ENCODE peak calls at places on chromosomes 1 and 21, in seven cellular contexts. N is colonic mucosa, F is retinal pigment epithelial cell, H is GM23338, T is ELF-1, B is breast epithelium, P is T-helper 1 cell. U is an unnamed sample.

GRCh38 chr1:56522680-56523079 is 56.7 kb downstream of the PLPP3 start:
- DNase-seq in B (no peak), F (no peak), N (no peak), P (no peak), T (no peak), H (no peak), U (peak)

GRCh38 chr21:37017951-37018679 is 11.6 kb downstream of the RIPPLY3 start:
- DNase-seq in F (no peak), P (no peak), B (no peak), H (no peak), N (no peak), T (no peak), U (no peak)

GRCh38 chr21:28439246-28439645 is 553.4 kb downstream of the LTN1 start:
- DNase-seq in F (no peak), T (no peak), H (no peak), N (no peak), B (no peak), P (no peak), U (no peak)

GRCh38 chr1:93814059-93814794 is 64.8 kb downstream of the DNTTIP2 start:
- DNase-seq in B (peak), T (peak), N (peak), H (peak), P (no peak), F (no peak), U (no peak)

GRCh38 chr1:36522461-36523229 is 39.9 kb upstream of the CSF3R start:
- DNase-seq in T (no peak), N (no peak), H (no peak), B (no peak), F (no peak), P (no peak), U (no peak)

GRCh38 chr1:3604997-3605823 is 6.1 kb downstream of the MEGF6 start:
- DNase-seq in T (no peak), H (no peak), F (no peak), N (no peak), B (no peak), P (no peak), U (no peak)

GRCh38 chr1:51237714-51238403 is 1.8 kb downstream of the RNF11 start:
- DNase-seq in H (peak), B (no peak), N (peak), F (no peak), T (peak), P (no peak), U (no peak)

GRCh38 chr1:31010081-31010989 is 55.2 kb downstream of the PUM1 start:
- DNase-seq in H (no peak), P (no peak), F (peak), B (no peak), T (no peak), N (no peak), U (no peak)

GRCh38 chr1:48758976-48759375 is 17.7 kb downstream of the BEND5 start:
- DNase-seq in P (no peak), H (no peak), F (no peak), N (no peak), B (no peak), T (no peak), U (peak)

GRCh38 chr1:193406901-193407300 is 220.5 kb upstream of the B3GALT2 start:
- DNase-seq in P (no peak), N (peak), F (peak), H (peak), B (no peak), T (no peak), U (no peak)

GRCh38 chr1:237756304-237756967 is 134.3 kb downstream of the ZP4 start:
- DNase-seq in F (no peak), N (no peak), H (no peak), T (no peak), P (no peak), B (no peak), U (no peak)

GRCh38 chr1:219541946-219542345 is 71.0 kb downstream of the ZC3H11B start:
- DNase-seq in T (no peak), B (no peak), F (no peak), P (no peak), N (no peak), H (no peak), U (no peak)

GRCh38 chr1:51063121-51063520 is 38.9 kb upstream of the C1orf185 start:
- DNase-seq in T (no peak), B (no peak), H (no peak), N (no peak), P (no peak), F (peak), U (no peak)

GRCh38 chr1:9749361-9749760 is 74.4 kb downstream of the CLSTN1 start:
- DNase-seq in T (no peak), P (no peak), F (no peak), B (no peak), H (no peak), N (no peak), U (no peak)

GRCh38 chr1:29213055-29213454 is 17.7 kb downstream of the MECR start:
- DNase-seq in B (no peak), T (no peak), F (no peak), H (no peak), N (no peak), P (no peak), U (no peak)

GRCh38 chr1:93111561-93111960 is 32.5 kb downstream of the MTF2 start:
- DNase-seq in P (no peak), F (no peak), N (no peak), T (no peak), H (no peak), B (no peak), U (no peak)

GRCh38 chr1:85199667-85200366 is 999 bp downstream of the SYDE2 start:
- DNase-seq in F (no peak), H (peak), P (no peak), B (no peak), N (no peak), T (no peak), U (no peak)

GRCh38 chr1:199742547-199742946 is 285.0 kb upstream of the NR5A2 start:
- DNase-seq in P (no peak), F (peak), B (no peak), N (no peak), H (no peak), T (no peak), U (no peak)

GRCh38 chr1:20589331-20590312 is 725 bp downstream of the CDA start:
- DNase-seq in P (no peak), F (no peak), T (peak), B (no peak), H (no peak), N (peak), U (peak)

GRCh38 chr1:113545210-113545609 is 154.9 kb downstream of the MAGI3 start:
- DNase-seq in H (no peak), F (no peak), N (no peak), B (no peak), P (no peak), T (no peak), U (no peak)

GRCh38 chr1:94532077-94532476 is 9.5 kb downstream of the F3 start:
- DNase-seq in N (no peak), T (peak), H (no peak), B (no peak), P (no peak), F (no peak), U (no peak)

GRCh38 chr1:175169305-175170018 is 23.1 kb downstream of the KIAA0040 start:
- DNase-seq in F (no peak), B (no peak), T (no peak), N (no peak), H (no peak), P (no peak), U (no peak)

GRCh38 chr1:10795305-10796021 is 983 bp downstream of the CASZ1 start:
- DNase-seq in H (peak), P (no peak), T (no peak), N (peak), B (no peak), F (no peak), U (no peak)

U was measured in Right ventricle myocardium inferior.